ENCODE peak calls at places on chromosomes 7 and 10, in six cellular contexts. J is NCI-H510A; F is activated CD4-positive, CD25-positive, alpha-beta regulatory T cell; T is HT1080; Y is tibial artery; N is AG20443. S is an unnamed sample.

GRCh38 chr7:107186242-107186641 is 17.4 kb downstream of the HBP1 start:
- DNase-seq in Y (no peak), T (no peak), N (no peak), J (no peak), F (no peak), S (no peak)

GRCh38 chr7:44956157-44956766 is 22.6 kb downstream of the MYO1G start:
- DNase-seq in N (no peak), J (no peak), T (no peak), Y (no peak), F (no peak), S (no peak)

GRCh38 chr7:81534446-81534845 is 235.4 kb downstream of the HGF start:
- DNase-seq in T (no peak), Y (no peak), F (no peak), N (no peak), J (no peak), S (no peak)

GRCh38 chr10:62451606-62451965 is 77.4 kb downstream of the ZNF365 start:
- DNase-seq in T (peak), Y (no peak), J (no peak), F (no peak), N (peak), S (no peak)

GRCh38 chr10:96334888-96335526 is 23.8 kb downstream of the OPALIN start:
- DNase-seq in N (peak), T (peak), J (no peak), F (no peak), Y (no peak), S (no peak)

GRCh38 chr7:104207731-104208420 is at the start of gene ORC5:
- DNase-seq in J (peak), F (peak), T (peak), Y (peak), N (peak), S (peak)

GRCh38 chr10:4767033-4767814 is 58.8 kb upstream of the AKR1E2 start:
- DNase-seq in Y (peak), N (peak), F (no peak), J (no peak), T (peak), S (no peak)

GRCh38 chr7:22885824-22886255 is 63.2 kb upstream of the TOMM7 start:
- DNase-seq in N (no peak), J (peak), Y (no peak), T (peak), F (peak), S (no peak)

GRCh38 chr10:72419241-72419640 is 64.5 kb upstream of the DNAJB12 start:
- DNase-seq in J (no peak), F (no peak), T (no peak), Y (no peak), N (no peak), S (no peak)

GRCh38 chr7:94205529-94205928 is 189.2 kb upstream of the COL1A2 start:
- DNase-seq in J (no peak), N (no peak), F (no peak), T (no peak), Y (no peak), S (no peak)

GRCh38 chr7:162583-163297 is 29.6 kb upstream of the FAM20C start:
- DNase-seq in F (no peak), N (peak), T (no peak), J (no peak), Y (no peak), S (no peak)

GRCh38 chr7:133575726-133576125 is 322.8 kb downstream of the EXOC4 start:
- DNase-seq in J (no peak), T (no peak), N (peak), F (no peak), Y (no peak), S (no peak)

GRCh38 chr10:109899578-109900355 is 23.5 kb downstream of the XPNPEP1 start:
- DNase-seq in J (no peak), F (no peak), Y (peak), T (no peak), N (peak), S (no peak)

GRCh38 chr10:35453855-35454532 is 117.7 kb downstream of the CCNY start:
- DNase-seq in T (no peak), J (no peak), N (peak), Y (peak), F (no peak), S (no peak)

GRCh38 chr7:83819911-83820310 is 171.0 kb upstream of the SEMA3E start:
- DNase-seq in F (no peak), J (no peak), Y (no peak), T (peak), N (no peak), S (no peak)

GRCh38 chr10:8050561-8051108 is 3.9 kb upstream of the GATA3 start:
- DNase-seq in Y (no peak), F (no peak), T (no peak), J (no peak), N (no peak), S (no peak)

GRCh38 chr10:62779487-62780248 is 24.9 kb upstream of the ADO start:
- DNase-seq in J (no peak), N (no peak), T (no peak), Y (no peak), F (peak), S (no peak)

GRCh38 chr10:101492814-101493213 is 95.2 kb downstream of the POLL start:
- DNase-seq in Y (no peak), J (no peak), N (no peak), T (no peak), F (no peak), S (no peak)

GRCh38 chr7:81005254-81005653 is 86.4 kb upstream of the SEMA3C start:
- DNase-seq in T (no peak), J (no peak), F (no peak), N (no peak), Y (peak), S (no peak)

GRCh38 chr10:53387546-53387945 is 615.0 kb upstream of the MBL2 start:
- DNase-seq in F (no peak), Y (no peak), J (no peak), N (no peak), T (no peak), S (no peak)

GRCh38 chr10:129096340-129096984 is 370.6 kb upstream of the MGMT start:
- DNase-seq in F (no peak), N (peak), J (no peak), Y (peak), T (peak), S (no peak)

GRCh38 chr10:49134327-49134726 is 506 bp upstream of the FAM170B start:
- DNase-seq in T (no peak), F (no peak), N (no peak), J (no peak), Y (no peak), S (no peak)

GRCh38 chr7:44149571-44150465 is 8.7 kb upstream of the MYL7 start:
- DNase-seq in F (no peak), N (no peak), Y (no peak), J (no peak), T (no peak), S (no peak)

GRCh38 chr10:116787893-116788665 is 45.7 kb upstream of the HSPA12A start:
- DNase-seq in J (peak), F (peak), T (peak), Y (peak), N (peak), S (no peak)

GRCh38 chr10:132610071-132610701 is 72.6 kb downstream of the INPP5A start:
- DNase-seq in J (no peak), T (no peak), N (no peak), F (no peak), Y (no peak), S (no peak)

GRCh38 chr7:44738876-44739665 is 9.6 kb upstream of the ZMIZ2 start:
- DNase-seq in J (no peak), F (no peak), T (no peak), Y (no peak), N (no peak), S (no peak)

GRCh38 chr10:59621771-59622170 is 87.9 kb downstream of the SLC16A9 start:
- DNase-seq in F (no peak), N (no peak), T (no peak), Y (no peak), J (no peak), S (no peak)

GRCh38 chr7:10412426-10413019 is 561.1 kb upstream of the PHF14 start:
- DNase-seq in J (no peak), T (peak), N (peak), Y (no peak), F (no peak), S (no peak)

GRCh38 chr7:4021413-4021812 is 660.7 kb upstream of the FOXK1 start:
- DNase-seq in N (no peak), Y (no peak), F (no peak), J (no peak), T (no peak), S (no peak)

GRCh38 chr7:74305987-74306736 is 17.0 kb downstream of the CLIP2 start:
- DNase-seq in T (no peak), N (no peak), F (no peak), J (no peak), Y (no peak), S (no peak)

GRCh38 chr7:17041324-17041723 is 159.5 kb upstream of the AGR3 start:
- DNase-seq in J (no peak), T (peak), N (peak), F (no peak), Y (no peak), S (peak)

GRCh38 chr10:28627102-28627501 is 50.2 kb upstream of the BAMBI start:
- DNase-seq in N (no peak), F (no peak), Y (no peak), J (no peak), T (no peak), S (no peak)

S was measured in DMS79.